ENCODE peak calls at places on chromosomes 7 and 10, in five cellular contexts. One of them, this sample, is unnamed.

GRCh38 chr10:127881262-127881661 is 11.5 kb downstream of the CLRN3 start:
- DNase-seq in EL: no peak
- DNase-seq in T-helper 1 cell: no peak
- DNase-seq in lung microvascular endothelial cell: no peak
- DNase-seq in posterior cingulate gyrus: no peak
- DNase-seq in this sample: no peak

GRCh38 chr10:115659616-115660015 is 566.5 kb downstream of the ATRNL1 start:
- DNase-seq in EL: no peak
- DNase-seq in lung microvascular endothelial cell: no peak
- DNase-seq in T-helper 1 cell: no peak
- DNase-seq in posterior cingulate gyrus: no peak
- DNase-seq in this sample: peak; percentile 25

GRCh38 chr7:140044251-140044650 is 18.5 kb downstream of the PARP12 start:
- DNase-seq in posterior cingulate gyrus: no peak
- DNase-seq in T-helper 1 cell: no peak
- DNase-seq in EL: no peak
- DNase-seq in lung microvascular endothelial cell: no peak
- DNase-seq in this sample: no peak

GRCh38 chr10:123166618-123167017 is 12.4 kb downstream of the BUB3 start:
- DNase-seq in lung microvascular endothelial cell: no peak
- DNase-seq in T-helper 1 cell: no peak
- DNase-seq in posterior cingulate gyrus: no peak
- DNase-seq in EL: no peak
- DNase-seq in this sample: no peak

GRCh38 chr7:129890090-129890489 is 62.7 kb downstream of the UBE2H start:
- DNase-seq in lung microvascular endothelial cell: no peak
- DNase-seq in EL: no peak
- DNase-seq in posterior cingulate gyrus: no peak
- DNase-seq in T-helper 1 cell: no peak
- DNase-seq in this sample: no peak

GRCh38 chr7:64618785-64619456 is 47.0 kb upstream of the ZNF107 start:
- DNase-seq in posterior cingulate gyrus: no peak
- DNase-seq in EL: peak; percentile 52
- DNase-seq in lung microvascular endothelial cell: peak; percentile 69
- DNase-seq in T-helper 1 cell: peak; percentile 14
- DNase-seq in this sample: peak; percentile 12

GRCh38 chr10:89814278-89814677 is 112.9 kb downstream of the KIF20B start:
- DNase-seq in posterior cingulate gyrus: no peak
- DNase-seq in T-helper 1 cell: no peak
- DNase-seq in lung microvascular endothelial cell: no peak
- DNase-seq in EL: no peak
- DNase-seq in this sample: no peak

GRCh38 chr10:86931872-86932271 is 25.5 kb downstream of the MMRN2 start:
- DNase-seq in T-helper 1 cell: no peak
- DNase-seq in EL: no peak
- DNase-seq in lung microvascular endothelial cell: no peak
- DNase-seq in posterior cingulate gyrus: no peak
- DNase-seq in this sample: peak; percentile 77

GRCh38 chr10:60448246-60448645 is 58.6 kb upstream of the ANK3 start:
- DNase-seq in posterior cingulate gyrus: no peak
- DNase-seq in T-helper 1 cell: no peak
- DNase-seq in EL: no peak
- DNase-seq in lung microvascular endothelial cell: no peak
- DNase-seq in this sample: peak; percentile 51

GRCh38 chr7:5546626-5547025 is 123.0 kb upstream of the TNRC18 start:
- DNase-seq in T-helper 1 cell: no peak
- DNase-seq in lung microvascular endothelial cell: no peak
- DNase-seq in posterior cingulate gyrus: no peak
- DNase-seq in EL: no peak
- DNase-seq in this sample: no peak

GRCh38 chr7:132895231-132895630 is 186.7 kb downstream of the CHCHD3 start:
- DNase-seq in lung microvascular endothelial cell: no peak
- DNase-seq in EL: no peak
- DNase-seq in posterior cingulate gyrus: no peak
- DNase-seq in T-helper 1 cell: no peak
- DNase-seq in this sample: no peak

GRCh38 chr7:1393421-1393820 is 65.8 kb downstream of the MICALL2 start:
- DNase-seq in EL: no peak
- DNase-seq in posterior cingulate gyrus: no peak
- DNase-seq in lung microvascular endothelial cell: no peak
- DNase-seq in T-helper 1 cell: no peak
- DNase-seq in this sample: no peak

GRCh38 chr7:17802056-17802455 is 138.2 kb downstream of the SNX13 start:
- DNase-seq in T-helper 1 cell: no peak
- DNase-seq in lung microvascular endothelial cell: no peak
- DNase-seq in EL: no peak
- DNase-seq in posterior cingulate gyrus: no peak
- DNase-seq in this sample: peak; percentile 57